ENCODE peak calls at places on chromosomes 11 and 22, in five cellular contexts. M, T, P, S and R are unnamed samples.
A peak's percentile ranks its signal among the peaks of the same experiment; 100 is the strongest.

GRCh38 chr22:48557473-48557872 is 1270.2 kb downstream of the BRD1 start:
- DNase-seq in P (no peak), M (no peak), S (no peak), T (no peak), R (no peak)

GRCh38 chr22:19138217-19139000 is 6.0 kb downstream of the ESS2 start:
- DNase-seq in S (no peak), M (no peak), P (no peak), T (no peak), R (no peak)

GRCh38 chr11:72585762-72586590 is 88.2 kb downstream of the PDE2A start:
- DNase-seq in S (peak; percentile 61), P (peak; percentile 89), M (peak; percentile 12), T (peak; percentile 38), R (peak; percentile 81)

GRCh38 chr22:36595154-36595553 is 66.2 kb upstream of the EIF3D start:
- DNase-seq in M (no peak), T (no peak), P (no peak), S (no peak), R (no peak)

GRCh38 chr22:18083406-18083805 is 5.6 kb downstream of the PEX26 start:
- DNase-seq in M (no peak), P (no peak), T (no peak), S (no peak), R (no peak)

GRCh38 chr11:8766993-8767374 is 84.4 kb downstream of the RPL27A start:
- DNase-seq in M (no peak), P (no peak), T (no peak), S (no peak), R (no peak)

GRCh38 chr22:46039531-46039930 is 62.6 kb upstream of the WNT7B start:
- DNase-seq in T (no peak), P (no peak), M (no peak), S (no peak), R (no peak)

GRCh38 chr22:37148031-37148651 is 1.6 kb downstream of the IL2RB start:
- DNase-seq in M (no peak), T (no peak), S (no peak), P (no peak), R (no peak)

GRCh38 chr11:94767701-94768601 is at the start of gene AMOTL1:
- DNase-seq in S (peak; percentile 72), T (peak; percentile 65), M (no peak), P (peak; percentile 94), R (peak; percentile 73)

GRCh38 chr22:43390166-43390565 is 21.6 kb upstream of the MPPED1 start:
- DNase-seq in M (no peak), P (no peak), S (no peak), T (no peak), R (no peak)

GRCh38 chr22:22099194-22099486 is 116.6 kb upstream of the TOP3B start:
- DNase-seq in T (no peak), P (no peak), S (no peak), M (peak; percentile 69), R (no peak)

GRCh38 chr22:33883561-33883960 is 36.7 kb downstream of the LARGE1 start:
- DNase-seq in S (no peak), T (no peak), M (peak; percentile 40), P (no peak), R (no peak)

GRCh38 chr22:45577746-45578523 is 75.3 kb downstream of the FBLN1 start:
- DNase-seq in S (peak; percentile 56), P (peak; percentile 85), M (peak; percentile 12), T (peak; percentile 68), R (peak; percentile 69)

GRCh38 chr11:45765836-45766235 is 39.1 kb upstream of the SLC35C1 start:
- DNase-seq in P (no peak), T (no peak), S (no peak), M (no peak), R (no peak)

GRCh38 chr22:48258108-48258705 is 1495.8 kb downstream of the TBC1D22A start:
- DNase-seq in T (no peak), M (no peak), S (no peak), P (no peak), R (no peak)

GRCh38 chr11:108148549-108148948 is 27.2 kb downstream of the ACAT1 start:
- DNase-seq in T (no peak), S (no peak), M (no peak), P (no peak), R (no peak)
- TF ChIP-seq YY1 in T (no peak), S (no peak), M (no peak), P (no peak), R (no peak)

GRCh38 chr11:75024068-75024449 is 35.3 kb downstream of the NEU3 start:
- DNase-seq in M (no peak), S (no peak), P (no peak), T (no peak), R (no peak)
- TF ChIP-seq YY1 in M (no peak), S (no peak), P (no peak), T (no peak), R (no peak)

DNA sequence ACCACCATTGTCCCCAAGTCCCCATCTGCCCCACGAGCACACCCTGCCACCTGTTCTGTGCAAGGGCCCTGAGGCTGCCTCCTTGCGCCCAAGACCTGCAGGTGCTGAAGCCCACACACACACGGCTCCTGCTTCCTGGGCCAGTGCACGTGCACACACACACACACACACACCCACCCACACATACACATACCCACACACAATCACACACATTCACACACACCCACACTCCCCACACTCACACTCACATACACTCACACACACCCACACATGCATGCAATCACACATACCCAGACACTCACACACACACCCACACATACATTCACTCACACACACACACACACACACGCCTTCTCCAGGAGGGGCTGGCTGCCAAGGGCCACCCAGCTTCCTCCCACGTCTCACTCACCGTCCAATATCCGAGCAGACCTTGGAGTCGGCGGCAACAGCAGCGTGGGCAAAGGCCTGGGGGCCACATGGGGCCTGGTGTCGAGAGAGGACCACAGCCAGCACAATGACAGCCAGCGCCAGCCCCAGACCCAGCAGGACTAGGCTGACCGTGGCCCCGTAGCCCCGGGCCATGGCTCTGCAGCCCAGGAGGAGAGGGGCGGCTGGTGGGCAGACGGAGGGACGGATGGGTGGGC is 616 bp downstream of the GGT5 start:
- DNase-seq in P (peak; percentile 84), S (no peak), M (no peak), T (no peak), R (no peak)
- TF ChIP-seq YY1 in P (no peak), S (no peak), M (no peak), T (no peak), R (no peak)

DNA sequence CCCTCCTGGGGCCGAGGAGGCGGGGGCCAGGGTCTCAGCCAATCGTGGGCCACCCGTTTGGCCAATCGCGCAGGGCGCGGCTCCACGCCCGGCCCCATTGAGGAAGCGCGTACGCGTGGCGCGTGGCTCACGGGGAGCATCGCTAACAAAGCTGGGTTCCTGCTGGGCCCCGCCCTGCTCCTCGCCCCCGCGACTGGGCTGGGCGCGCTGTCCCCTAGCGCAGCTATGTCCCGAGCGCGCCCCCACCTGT is 614 bp upstream of the ASCL2 start:
- DNase-seq in S (no peak), T (no peak), M (no peak), P (no peak), R (no peak)
- TF ChIP-seq YY1 in S (no peak), T (no peak), M (no peak), P (no peak), R (no peak)

GRCh38 chr11:1509626-1510255 is 23.2 kb upstream of the MOB2 start:
- DNase-seq in S (no peak), T (no peak), P (no peak), M (no peak), R (no peak)
- TF ChIP-seq YY1 in S (no peak), T (no peak), P (no peak), M (no peak), R (no peak)

GRCh38 chr11:16925495-16926065 is 88.6 kb downstream of the PLEKHA7 start:
- DNase-seq in S (peak; percentile 35), M (no peak), T (peak; percentile 29), P (peak; percentile 85), R (no peak)
- TF ChIP-seq YY1 in S (no peak), M (no peak), T (no peak), P (no peak), R (no peak)

GRCh38 chr11:33790088-33790487 is 15.8 kb upstream of the FBXO3 start:
- DNase-seq in M (no peak), S (no peak), P (no peak), T (no peak), R (no peak)
- TF ChIP-seq YY1 in M (no peak), S (no peak), P (no peak), T (no peak), R (no peak)

DNA sequence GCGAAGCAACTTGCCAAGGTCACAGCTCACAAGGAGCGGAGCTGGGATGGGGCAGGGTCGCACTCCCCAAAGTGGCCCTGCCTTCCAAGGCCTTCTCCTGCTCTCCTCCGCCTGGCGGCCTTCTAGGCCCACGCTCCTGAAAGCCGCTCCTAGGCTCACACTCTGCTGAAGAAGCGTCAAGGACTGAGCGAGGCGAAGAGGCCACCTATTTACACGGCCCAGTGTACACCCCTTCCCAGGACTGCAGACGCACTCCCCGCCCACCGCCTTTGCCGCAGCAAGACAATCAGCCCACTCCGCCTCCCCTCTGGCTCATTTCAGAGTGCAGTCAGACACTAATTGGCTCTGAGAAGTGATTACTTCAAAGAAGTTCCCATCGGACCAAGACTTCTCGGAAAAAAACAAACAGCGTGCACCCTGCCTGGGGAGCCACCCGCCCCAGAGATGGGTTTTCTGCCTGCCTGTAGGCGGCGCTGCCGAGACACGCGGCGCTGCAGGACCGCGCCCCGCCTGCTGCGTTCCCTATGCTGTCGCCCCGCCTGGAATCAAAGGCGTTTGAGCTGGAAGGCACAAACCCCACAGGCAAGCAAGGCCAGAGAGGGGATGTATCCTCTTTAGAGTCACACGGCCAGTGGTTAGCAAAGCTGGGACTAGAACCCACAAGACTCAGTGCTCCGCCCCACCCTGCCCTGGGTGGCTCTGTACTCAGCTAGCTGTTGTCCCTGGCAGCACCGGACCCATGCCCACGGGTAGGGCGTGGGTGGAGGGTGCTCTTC is 414.8 kb downstream of the BUD13 start:
- DNase-seq in S (peak; percentile 42), M (no peak), T (peak; percentile 37), P (no peak), R (peak; percentile 68)
- TF ChIP-seq YY1 in S (no peak), M (no peak), T (no peak), P (no peak), R (no peak)

DNA sequence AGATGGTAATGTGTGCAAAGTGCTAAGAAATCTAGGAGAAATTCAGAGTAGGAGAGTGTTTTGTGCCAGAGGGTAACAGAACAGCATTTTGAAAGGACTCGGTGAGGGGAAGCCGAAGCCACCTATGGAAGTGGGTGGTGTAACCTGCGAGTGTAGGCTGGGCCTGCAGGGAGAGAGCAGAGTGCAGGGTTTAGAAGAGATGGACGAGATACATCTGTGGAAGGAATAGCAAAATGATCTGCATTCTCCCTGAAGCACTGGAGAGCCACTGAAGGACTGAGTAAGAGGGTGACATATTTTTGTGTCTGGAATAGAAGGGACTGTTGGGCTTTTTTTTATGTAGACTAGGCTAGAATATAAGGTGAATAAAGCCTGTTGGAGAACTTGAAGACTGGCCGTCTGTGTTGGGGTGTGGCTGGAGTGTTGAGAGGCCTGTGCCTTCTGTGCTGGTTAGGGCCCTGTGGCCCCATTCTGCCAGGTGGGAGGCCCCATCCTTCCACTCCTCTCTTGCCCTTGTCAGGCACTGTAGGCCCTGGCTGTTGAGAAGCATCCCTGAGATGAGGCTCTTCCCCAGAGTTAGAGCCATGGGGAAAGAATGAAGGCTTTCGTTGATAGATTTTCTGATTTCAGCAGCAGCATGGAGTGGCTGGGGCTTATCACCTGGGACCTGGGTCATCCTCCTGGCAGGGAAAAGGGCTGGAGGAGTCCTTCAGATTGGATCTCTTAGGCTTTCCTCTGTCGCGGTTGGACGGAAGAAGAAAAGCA is 102.2 kb downstream of the ZBTB16 start:
- DNase-seq in T (no peak), S (no peak), M (no peak), P (no peak), R (no peak)
- TF ChIP-seq YY1 in T (no peak), S (no peak), M (no peak), P (no peak), R (no peak)

GRCh38 chr11:129703846-129704245 is 111.8 kb upstream of the TMEM45B start:
- DNase-seq in P (peak; percentile 2), S (no peak), T (no peak), M (no peak), R (no peak)
- TF ChIP-seq YY1 in P (no peak), S (no peak), T (no peak), M (no peak), R (no peak)